ENCODE peak calls at places on chromosomes 3 and 15, in five cellular contexts. W, X, B, Y and G are unnamed samples.

GRCh38 chr15:51237816-51238215 is 100.6 kb downstream of the CYP19A1 start:
- DNase-seq in W (no peak), B (no peak), X (no peak), Y (no peak), G (no peak)

GRCh38 chr3:117955196-117955595 is 1079.5 kb downstream of the IGSF11 start:
- DNase-seq in B (no peak), X (no peak), Y (no peak), W (no peak), G (no peak)

GRCh38 chr3:79568938-79569337 is 198.9 kb downstream of the ROBO1 start:
- DNase-seq in B (no peak), W (no peak), Y (no peak), X (no peak), G (no peak)

GRCh38 chr15:78335985-78336384 is 4.2 kb upstream of the CRABP1 start:
- DNase-seq in W (no peak), Y (no peak), B (no peak), X (no peak), G (no peak)

GRCh38 chr15:86178845-86179244 is 99.2 kb downstream of the AGBL1 start:
- DNase-seq in W (no peak), Y (peak), B (no peak), X (no peak), G (no peak)

GRCh38 chr3:174775603-174776002 is 83.5 kb upstream of the NAALADL2 start:
- DNase-seq in X (no peak), W (no peak), B (no peak), Y (no peak), G (no peak)

GRCh38 chr15:100902436-100903190 is 16.5 kb upstream of the LRRK1 start:
- DNase-seq in X (no peak), W (peak), B (no peak), Y (no peak), G (no peak)

GRCh38 chr3:14299767-14300166 is 102.6 kb upstream of the SLC6A6 start:
- DNase-seq in X (no peak), W (no peak), Y (no peak), B (no peak), G (no peak)

GRCh38 chr3:24500806-24501205 is 6.2 kb upstream of the THRB start:
- DNase-seq in X (no peak), B (no peak), W (no peak), Y (no peak), G (no peak)

GRCh38 chr3:183449791-183450190 is 21.4 kb upstream of the MCF2L2 start:
- DNase-seq in X (no peak), B (no peak), Y (no peak), W (no peak), G (no peak)

GRCh38 chr3:124650798-124651197 is 79.5 kb upstream of the UMPS start:
- DNase-seq in Y (no peak), B (peak), X (no peak), W (no peak), G (no peak)

GRCh38 chr3:158105124-158105709 is 1.0 kb downstream of the SHOX2 start:
- DNase-seq in Y (peak), B (no peak), X (peak), W (no peak), G (no peak)

GRCh38 chr15:92051726-92052125 is 198.2 kb downstream of the SLCO3A1 start:
- DNase-seq in X (no peak), B (no peak), Y (no peak), W (no peak), G (no peak)

GRCh38 chr3:127796751-127797150 is 25.6 kb downstream of the MGLL start:
- DNase-seq in Y (no peak), W (no peak), B (no peak), X (no peak), G (no peak)

GRCh38 chr3:105473521-105474223 is 107.0 kb downstream of the ALCAM start:
- DNase-seq in W (no peak), B (no peak), X (no peak), Y (no peak), G (no peak)

GRCh38 chr3:42680806-42681205 is 4.5 kb upstream of the KLHL40 start:
- DNase-seq in W (no peak), Y (no peak), X (no peak), B (no peak), G (no peak)

GRCh38 chr3:8441969-8442559 is 59.6 kb upstream of the LMCD1 start:
- DNase-seq in Y (peak), X (peak), B (no peak), W (peak), G (peak)

GRCh38 chr3:185943363-185944106 is 5.7 kb upstream of the TRA2B start:
- DNase-seq in B (peak), Y (peak), X (peak), W (peak), G (peak)

GRCh38 chr15:73884159-73884558 is 10.8 kb downstream of the TBC1D21 start:
- DNase-seq in Y (no peak), B (no peak), X (no peak), W (no peak), G (no peak)

GRCh38 chr3:132536442-132537153 is 60.5 kb upstream of the ACKR4 start:
- DNase-seq in W (peak), B (no peak), X (no peak), Y (no peak), G (no peak)

GRCh38 chr3:147120029-147120428 is 286.3 kb downstream of the ZIC4 start:
- DNase-seq in Y (no peak), B (no peak), W (peak), X (no peak), G (no peak)

GRCh38 chr15:73328986-73329385 is 39.8 kb downstream of the HCN4 start:
- DNase-seq in Y (no peak), X (no peak), W (no peak), B (no peak), G (no peak)

GRCh38 chr3:39637807-39638206 is 170.3 kb downstream of the MOBP start:
- DNase-seq in W (peak), Y (no peak), B (no peak), X (peak), G (peak)

GRCh38 chr15:55283295-55284147 is 6.1 kb downstream of the RAB27A start:
- DNase-seq in X (no peak), W (no peak), B (no peak), Y (no peak), G (no peak)

GRCh38 chr3:178494376-178494775 is 41.9 kb upstream of the KCNMB2 start:
- DNase-seq in W (no peak), B (no peak), Y (no peak), X (no peak), G (no peak)

GRCh38 chr3:69353492-69353891 is 32.4 kb downstream of the FRMD4B start:
- DNase-seq in W (no peak), B (no peak), Y (no peak), X (no peak), G (no peak)

GRCh38 chr3:102682761-102683160 is 247.9 kb downstream of the ZPLD1 start:
- DNase-seq in W (no peak), Y (no peak), B (no peak), X (no peak), G (no peak)

GRCh38 chr15:34621675-34622074 is 38.2 kb upstream of the GOLGA8B start:
- DNase-seq in B (no peak), Y (no peak), X (peak), W (peak), G (peak)

GRCh38 chr3:127667119-127667681 is 5.6 kb upstream of the ABTB1 start:
- DNase-seq in B (no peak), Y (no peak), W (no peak), X (no peak), G (no peak)

GRCh38 chr15:49279481-49280186 is 109.6 kb downstream of the GALK2 start:
- DNase-seq in B (no peak), W (no peak), X (no peak), Y (no peak), G (no peak)

GRCh38 chr3:35664460-35664919 is 25.2 kb downstream of the ARPP21 start:
- DNase-seq in B (peak), X (no peak), Y (peak), W (no peak), G (no peak)

GRCh38 chr15:58165661-58166060 is 27.5 kb downstream of the AQP9 start:
- DNase-seq in Y (no peak), B (no peak), W (peak), X (no peak), G (no peak)

GRCh38 chr15:59994855-59995557 is 9.1 kb upstream of the FOXB1 start:
- DNase-seq in X (no peak), W (no peak), Y (peak), B (no peak), G (no peak)

GRCh38 chr15:85120351-85121113 is 138.9 kb downstream of the PDE8A start:
- DNase-seq in Y (no peak), B (no peak), X (peak), W (no peak), G (no peak)

GRCh38 chr15:101531170-101531569 is 41.7 kb upstream of the PCSK6 start:
- DNase-seq in B (no peak), W (no peak), Y (no peak), X (no peak), G (no peak)

GRCh38 chr15:39698444-39699390 is 83.9 kb downstream of the FSIP1 start:
- DNase-seq in W (no peak), B (no peak), X (peak), Y (no peak), G (no peak)
- TF ChIP-seq SP1 in W (no peak), B (no peak), X (no peak), Y (no peak), G (no peak)

GRCh38 chr3:144162042-144162441 is 190.4 kb downstream of the DIPK2A start:
- DNase-seq in B (no peak), Y (no peak), W (peak), X (no peak), G (no peak)
- TF ChIP-seq SP1 in B (no peak), Y (no peak), W (no peak), X (no peak), G (no peak)

GRCh38 chr3:109831403-109831802 is 494.1 kb upstream of the DPPA4 start:
- DNase-seq in Y (peak), W (no peak), X (no peak), B (no peak), G (no peak)

GRCh38 chr3:109825971-109826810 is 488.8 kb upstream of the DPPA4 start:
- DNase-seq in B (no peak), Y (no peak), W (no peak), X (no peak), G (no peak)
- TF ChIP-seq SP1 in B (no peak), Y (no peak), W (no peak), X (no peak), G (no peak)

DNA sequence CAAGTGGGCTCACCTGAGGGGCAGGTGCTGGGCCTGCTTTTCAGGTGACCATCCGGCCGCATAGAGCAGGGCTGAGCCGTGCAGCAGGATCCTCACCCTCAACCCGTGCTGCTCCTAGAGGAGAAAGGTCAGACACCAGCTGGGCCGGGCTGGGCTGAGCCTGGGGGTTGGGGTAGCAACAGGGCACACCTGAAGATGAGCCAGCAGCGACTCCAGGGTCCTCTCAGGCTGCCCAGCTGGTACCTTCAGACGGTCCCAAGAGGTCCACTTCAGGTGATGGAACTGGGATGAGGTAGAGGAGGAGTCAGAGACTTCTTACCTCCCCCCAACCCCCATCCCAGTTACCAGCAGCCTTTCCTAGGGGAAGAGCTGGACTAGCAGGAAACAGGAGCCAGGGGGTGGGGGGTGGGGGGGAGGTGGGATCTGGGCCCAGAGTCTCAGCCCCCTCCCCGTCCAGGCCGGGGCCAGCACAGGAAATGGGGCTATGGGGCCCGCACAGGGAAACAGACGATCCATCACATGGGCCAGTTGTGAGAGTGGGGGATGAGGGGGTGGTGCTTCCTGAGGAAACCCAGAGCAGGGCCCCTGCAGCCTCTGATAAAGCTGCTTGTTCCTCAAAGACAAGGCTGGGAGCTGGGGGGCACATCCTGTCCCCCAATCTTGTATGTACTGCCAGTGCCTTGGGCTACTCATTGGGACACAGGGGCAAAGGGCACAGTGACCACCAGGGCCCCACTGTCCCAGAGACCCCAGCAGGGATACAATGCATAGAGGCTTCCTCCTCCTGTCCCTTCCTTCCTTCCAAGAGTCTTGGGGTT is 3.0 kb downstream of the INKA1 start:
- DNase-seq in X (peak), Y (peak), W (no peak), B (no peak), G (no peak)
- TF ChIP-seq SP1 in X (no peak), Y (no peak), W (no peak), B (peak), G (no peak)

DNA sequence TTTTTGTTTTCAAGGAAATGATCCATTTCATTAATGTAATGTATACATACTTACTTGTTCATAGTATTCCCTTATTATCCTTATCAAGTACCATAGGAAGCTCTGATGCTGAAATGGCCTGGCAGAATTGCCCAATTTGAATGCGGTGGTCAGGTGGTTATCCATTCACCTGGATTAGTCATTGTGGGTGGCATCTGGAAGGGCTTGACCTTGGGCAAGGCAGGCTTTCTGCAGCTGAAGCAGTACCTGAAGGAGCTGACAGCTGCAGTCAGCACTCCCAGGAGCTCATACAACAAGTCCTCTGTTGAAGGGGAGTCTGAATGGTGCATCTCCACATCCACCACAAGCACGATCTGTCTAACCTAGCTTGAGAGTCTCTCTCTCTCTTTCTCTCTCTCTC is 12.2 kb upstream of the IQCF5 start:
- DNase-seq in X (no peak), B (no peak), W (no peak), Y (no peak), G (no peak)
- TF ChIP-seq SP1 in X (no peak), B (no peak), W (no peak), Y (no peak), G (peak)